ENCODE peak calls at places on chromosomes 1 and 21, in five cellular contexts. One of them, this sample, is unnamed.

GRCh38 chr1:24551910-24552571 is 3.8 kb upstream of the NCMAP start:
- DNase-seq in A549: peak; percentile 24
- DNase-seq in HepG2: peak; percentile 98
- DNase-seq in IMR-90: peak; percentile 32
- DNase-seq in K562: no peak
- DNase-seq in this sample: no peak

GRCh38 chr1:22124592-22125229 is 18.2 kb downstream of the WNT4 start:
- DNase-seq in A549: no peak
- DNase-seq in HepG2: no peak
- DNase-seq in IMR-90: no peak
- DNase-seq in K562: no peak
- DNase-seq in this sample: no peak

GRCh38 chr21:20649231-20649630 is 349.0 kb upstream of the NCAM2 start:
- DNase-seq in A549: no peak
- DNase-seq in HepG2: no peak
- DNase-seq in IMR-90: no peak
- DNase-seq in K562: no peak
- DNase-seq in this sample: no peak

GRCh38 chr1:178075323-178075722 is 18.6 kb upstream of the RASAL2 start:
- DNase-seq in A549: no peak
- DNase-seq in HepG2: no peak
- DNase-seq in IMR-90: no peak
- DNase-seq in K562: no peak
- DNase-seq in this sample: no peak

GRCh38 chr1:68470388-68470970 is 20.7 kb upstream of the RPE65 start:
- DNase-seq in A549: peak; percentile 4
- DNase-seq in HepG2: peak; percentile 3
- DNase-seq in IMR-90: peak; percentile 41
- DNase-seq in K562: no peak
- DNase-seq in this sample: no peak

GRCh38 chr1:159935719-159936283 is 9.6 kb downstream of the IGSF9 start:
- DNase-seq in A549: no peak
- DNase-seq in HepG2: no peak
- DNase-seq in IMR-90: no peak
- DNase-seq in K562: no peak
- DNase-seq in this sample: no peak

GRCh38 chr1:150928286-150928685 is 2.1 kb downstream of the SETDB1 start:
- DNase-seq in A549: no peak
- DNase-seq in HepG2: no peak
- DNase-seq in IMR-90: peak; percentile 9
- DNase-seq in K562: no peak
- DNase-seq in this sample: no peak

GRCh38 chr1:9069324-9070100 is at the start of gene SLC2A5:
- DNase-seq in A549: no peak
- DNase-seq in HepG2: no peak
- DNase-seq in IMR-90: no peak
- DNase-seq in K562: no peak
- DNase-seq in this sample: no peak

GRCh38 chr1:150235436-150235851 is 468 bp downstream of the ANP32E start:
- DNase-seq in A549: no peak
- DNase-seq in HepG2: no peak
- DNase-seq in IMR-90: no peak
- DNase-seq in K562: peak; percentile 45
- DNase-seq in this sample: no peak

GRCh38 chr1:226212545-226212944 is 10.9 kb upstream of the MIXL1 start:
- DNase-seq in A549: no peak
- DNase-seq in HepG2: no peak
- DNase-seq in IMR-90: no peak
- DNase-seq in K562: no peak
- DNase-seq in this sample: no peak

DNA sequence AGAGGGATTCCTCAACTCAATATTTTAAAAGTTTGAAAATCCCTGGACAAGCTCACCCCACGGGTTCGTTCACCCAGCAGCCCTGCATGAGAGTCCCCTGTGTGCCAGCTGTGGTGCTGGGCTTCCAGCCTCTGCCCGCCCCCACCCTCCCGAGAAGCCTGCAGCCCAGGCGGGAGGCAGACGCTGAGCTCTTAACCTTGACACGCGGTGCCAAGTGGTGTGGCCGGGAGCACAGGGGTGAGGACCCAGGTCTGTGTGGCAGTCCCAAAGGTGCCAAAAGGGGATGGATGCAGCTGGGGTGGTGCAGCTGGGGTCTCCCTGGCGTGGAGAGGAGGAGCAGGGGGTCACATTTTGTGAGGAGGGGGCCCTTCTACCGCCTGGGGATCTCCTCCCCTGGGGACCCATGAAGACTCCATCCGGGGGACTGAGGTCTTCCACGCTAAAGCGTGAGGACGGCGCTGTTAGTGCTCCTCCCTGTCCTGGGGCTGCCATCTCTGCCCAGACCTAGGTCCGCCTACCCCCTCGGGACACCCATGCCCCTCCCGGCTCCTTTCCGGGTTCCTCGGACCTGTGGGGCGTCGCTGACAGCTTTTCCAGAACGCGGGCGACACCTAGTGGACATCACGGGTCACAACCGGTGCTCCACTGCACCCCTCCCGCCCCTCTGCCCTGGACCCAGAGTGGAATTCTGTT is 12.9 kb downstream of the PLA2G2F start:
- DNase-seq in A549: peak; percentile 69
- DNase-seq in HepG2: peak; percentile 60
- DNase-seq in IMR-90: peak; percentile 41
- DNase-seq in K562: peak; percentile 98
- DNase-seq in this sample: peak; percentile 61
- TF ChIP-seq MAFK in A549: no peak
- TF ChIP-seq MAFK in HepG2: no peak
- TF ChIP-seq MAFK in IMR-90: no peak
- TF ChIP-seq MAFK in K562: no peak
- TF ChIP-seq MAFK in this sample: no peak

DNA sequence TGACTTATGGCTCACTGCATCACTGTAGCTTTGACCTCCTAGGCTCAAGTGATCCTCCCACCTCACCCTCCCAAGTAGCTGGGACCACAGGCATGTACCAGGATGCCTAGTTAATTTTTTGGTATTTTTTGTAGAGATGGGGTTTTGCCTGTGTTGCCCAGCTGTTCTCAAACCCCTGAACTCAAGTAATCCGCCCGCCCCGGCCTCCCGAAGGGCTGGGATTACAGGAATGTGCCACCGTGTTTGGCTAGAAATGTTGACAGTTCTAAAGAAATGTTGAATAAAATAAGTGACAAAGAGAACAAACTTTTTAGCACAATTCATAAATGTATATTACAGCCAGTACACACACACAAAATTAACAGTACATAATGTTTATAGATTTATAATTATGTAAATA is 1586.1 kb downstream of the NCAM2 start:
- DNase-seq in A549: no peak
- DNase-seq in HepG2: no peak
- DNase-seq in IMR-90: no peak
- DNase-seq in K562: no peak
- DNase-seq in this sample: no peak
- TF ChIP-seq MAFK in A549: no peak
- TF ChIP-seq MAFK in HepG2: no peak
- TF ChIP-seq MAFK in IMR-90: no peak
- TF ChIP-seq MAFK in K562: no peak
- TF ChIP-seq MAFK in this sample: no peak

DNA sequence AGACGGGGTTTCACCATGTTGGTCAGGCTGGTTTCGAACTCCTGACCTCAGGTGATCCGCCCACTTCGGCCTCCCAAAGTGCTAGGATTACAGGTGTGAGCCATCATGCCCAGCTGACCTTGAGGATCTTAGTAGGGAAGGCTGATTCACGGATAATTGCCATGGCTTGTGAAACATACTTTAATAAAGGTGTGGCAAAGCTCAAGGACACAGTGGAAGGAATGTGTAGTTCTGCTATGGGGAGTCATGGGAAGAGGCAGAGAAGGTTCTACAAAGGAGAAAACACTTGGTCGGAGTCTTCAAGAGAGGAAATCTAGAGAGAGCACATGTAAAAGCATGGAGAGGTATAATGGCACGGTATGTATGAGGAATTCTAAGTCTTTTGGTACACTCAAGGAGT is 12.7 kb upstream of the PTCH2 start:
- DNase-seq in A549: no peak
- DNase-seq in HepG2: peak; percentile 39
- DNase-seq in IMR-90: no peak
- DNase-seq in K562: no peak
- DNase-seq in this sample: no peak
- TF ChIP-seq MAFK in A549: no peak
- TF ChIP-seq MAFK in HepG2: no peak
- TF ChIP-seq MAFK in IMR-90: no peak
- TF ChIP-seq MAFK in K562: no peak
- TF ChIP-seq MAFK in this sample: no peak

GRCh38 chr1:2523191-2523890 is 3.1 kb downstream of the PANK4 start:
- DNase-seq in A549: no peak
- DNase-seq in HepG2: no peak
- DNase-seq in IMR-90: peak; percentile 66
- DNase-seq in K562: no peak
- DNase-seq in this sample: peak; percentile 64

GRCh38 chr1:2522230-2522629 is 4.2 kb downstream of the PANK4 start:
- DNase-seq in A549: no peak
- DNase-seq in HepG2: no peak
- DNase-seq in IMR-90: no peak
- DNase-seq in K562: no peak
- DNase-seq in this sample: no peak

GRCh38 chr1:2525524-2525895 is 886 bp downstream of the PANK4 start:
- DNase-seq in A549: no peak
- DNase-seq in HepG2: no peak
- DNase-seq in IMR-90: no peak
- DNase-seq in K562: peak; percentile 60
- DNase-seq in this sample: no peak

GRCh38 chr1:2525896-2526823 is at the start of gene PANK4:
- DNase-seq in A549: peak; percentile 93
- DNase-seq in HepG2: peak; percentile 84
- DNase-seq in IMR-90: peak; percentile 93
- DNase-seq in K562: peak; percentile 89
- DNase-seq in this sample: peak; percentile 88

DNA sequence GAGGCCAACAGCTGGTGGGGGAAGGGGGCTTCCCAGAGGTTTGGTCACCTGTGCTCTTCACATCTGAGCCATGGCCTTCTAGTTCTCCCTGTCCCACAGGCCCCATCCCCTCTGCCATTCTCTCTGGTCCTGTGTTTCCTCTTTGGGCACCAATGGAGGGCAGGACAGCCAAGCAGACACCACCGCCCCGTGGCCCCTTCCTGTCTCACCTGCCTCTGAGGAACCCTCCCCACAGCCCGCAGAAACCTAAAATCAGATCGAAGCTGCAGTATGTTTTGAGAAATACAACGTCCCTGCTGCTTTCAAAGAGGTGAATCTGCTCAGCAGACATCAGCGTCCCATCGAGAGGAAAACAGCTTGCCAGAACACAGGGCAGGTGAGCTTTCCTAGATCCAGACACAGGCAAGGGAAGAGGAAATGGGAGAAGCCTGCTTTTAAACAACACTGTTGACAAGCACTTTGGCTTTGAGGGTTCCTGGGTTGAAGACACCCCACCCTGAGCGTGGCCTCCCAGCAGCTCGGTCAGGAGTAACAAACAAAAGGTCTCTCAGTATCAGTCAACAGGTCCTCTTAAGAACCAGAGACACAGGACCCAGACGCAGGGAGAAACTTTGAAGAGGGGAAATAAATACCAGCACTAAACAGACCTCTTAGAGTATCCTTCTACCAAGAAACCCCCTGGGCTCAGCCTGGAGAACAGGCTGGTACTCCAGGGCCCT is 2.3 kb downstream of the PANK4 start:
- DNase-seq in A549: no peak
- DNase-seq in HepG2: no peak
- DNase-seq in IMR-90: no peak
- DNase-seq in K562: no peak
- DNase-seq in this sample: no peak
- TF ChIP-seq MAFK in A549: no peak
- TF ChIP-seq MAFK in HepG2: no peak
- TF ChIP-seq MAFK in IMR-90: no peak
- TF ChIP-seq MAFK in K562: no peak
- TF ChIP-seq MAFK in this sample: no peak

GRCh38 chr1:181583598-181583997 is 100.3 kb downstream of the CACNA1E start:
- DNase-seq in A549: no peak
- DNase-seq in HepG2: peak; percentile 6
- DNase-seq in IMR-90: no peak
- DNase-seq in K562: no peak
- DNase-seq in this sample: peak; percentile 61

GRCh38 chr1:181593042-181593441 is 109.7 kb downstream of the CACNA1E start:
- DNase-seq in A549: no peak
- DNase-seq in HepG2: no peak
- DNase-seq in IMR-90: no peak
- DNase-seq in K562: no peak
- DNase-seq in this sample: no peak

GRCh38 chr1:181587870-181588438 is 104.6 kb downstream of the CACNA1E start:
- DNase-seq in A549: no peak
- DNase-seq in HepG2: no peak
- DNase-seq in IMR-90: no peak
- DNase-seq in K562: peak; percentile 46
- DNase-seq in this sample: no peak

GRCh38 chr1:181592261-181592859 is 109.0 kb downstream of the CACNA1E start:
- DNase-seq in A549: no peak
- DNase-seq in HepG2: no peak
- DNase-seq in IMR-90: no peak
- DNase-seq in K562: no peak
- DNase-seq in this sample: no peak

DNA sequence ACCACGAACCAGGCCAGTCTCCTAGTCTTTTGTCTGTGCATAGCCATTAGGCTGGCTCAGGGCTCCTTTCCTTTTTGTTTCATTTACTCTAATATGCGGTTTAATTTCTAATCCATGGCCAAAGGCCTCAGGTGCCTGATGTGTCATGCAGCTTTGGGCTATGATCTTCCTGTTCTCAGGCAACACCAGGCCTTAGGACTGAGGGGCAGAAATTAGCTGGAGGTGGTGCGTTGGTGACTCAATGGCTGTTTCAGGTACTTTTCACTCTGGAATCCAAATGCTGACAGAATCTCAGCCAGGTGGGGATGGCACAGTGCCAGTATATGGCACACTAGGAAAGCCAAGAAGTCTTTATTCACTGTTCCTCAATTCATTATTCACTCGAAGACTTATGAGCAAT is 105.3 kb downstream of the CACNA1E start:
- DNase-seq in A549: no peak
- DNase-seq in HepG2: no peak
- DNase-seq in IMR-90: no peak
- DNase-seq in K562: no peak
- DNase-seq in this sample: no peak
- TF ChIP-seq MAFK in A549: no peak
- TF ChIP-seq MAFK in HepG2: no peak
- TF ChIP-seq MAFK in IMR-90: no peak
- TF ChIP-seq MAFK in K562: no peak
- TF ChIP-seq MAFK in this sample: no peak

DNA sequence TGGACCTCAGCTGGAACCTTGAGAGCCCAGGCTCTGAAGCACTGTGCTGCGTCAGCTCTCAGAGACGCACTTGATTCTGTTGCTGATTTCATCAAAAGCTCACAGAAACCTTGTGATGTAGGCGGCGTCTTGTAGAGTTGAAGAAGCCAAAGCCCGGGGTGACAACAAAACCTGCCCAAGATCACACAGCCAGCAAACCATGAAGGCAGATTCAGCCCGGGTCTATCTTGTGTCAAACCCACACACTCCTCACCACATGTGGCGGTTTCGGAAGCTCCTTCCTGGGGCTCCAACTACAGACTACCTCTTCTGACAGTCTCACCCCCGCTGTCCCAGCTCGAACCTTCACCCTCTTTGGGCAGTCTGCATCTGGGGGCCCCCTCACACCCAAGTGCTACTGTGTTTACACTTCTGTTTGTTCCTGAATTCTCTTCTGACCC is 50.4 kb downstream of the TENT5C start:
- DNase-seq in A549: no peak
- DNase-seq in HepG2: no peak
- DNase-seq in IMR-90: no peak
- DNase-seq in K562: no peak
- DNase-seq in this sample: no peak
- TF ChIP-seq MAFK in A549: no peak
- TF ChIP-seq MAFK in HepG2: no peak
- TF ChIP-seq MAFK in IMR-90: no peak
- TF ChIP-seq MAFK in K562: peak; percentile 56
- TF ChIP-seq MAFK in this sample: no peak

This sample was measured in H1.